ENCODE peak calls at places on chromosomes 5 and 9, in seven cellular contexts. Q, C, A, Y, E, M and O are unnamed samples.

GRCh38 chr5:133298447-133298846 is 246.6 kb downstream of the HSPA4 start:
- DNase-seq in A (no peak), M (no peak), E (no peak), C (no peak), Q (no peak), Y (no peak), O (no peak)

GRCh38 chr5:38871790-38872551 is 26.2 kb downstream of the OSMR start:
- DNase-seq in E (no peak), A (no peak), Y (no peak), Q (no peak), C (no peak), M (no peak), O (no peak)

GRCh38 chr5:158590936-158591863 is 508.5 kb downstream of the EBF1 start:
- DNase-seq in Y (peak; percentile 5), Q (no peak), M (peak; percentile 33), E (peak; percentile 22), A (no peak), C (peak; percentile 62), O (no peak)

GRCh38 chr9:134164879-134165278 is 515 bp upstream of the RNU6ATAC start:
- DNase-seq in Q (no peak), A (no peak), E (no peak), C (no peak), Y (no peak), M (no peak), O (no peak)

GRCh38 chr9:136546697-136547481 is 1.0 kb upstream of the NOTCH1 start:
- DNase-seq in C (peak; percentile 64), A (peak; percentile 70), Q (no peak), Y (no peak), M (no peak), E (peak; percentile 77), O (no peak)

GRCh38 chr9:116643691-116644090 is 43.4 kb upstream of the TRIM32 start:
- DNase-seq in Q (no peak), C (no peak), M (no peak), E (no peak), Y (no peak), A (no peak), O (no peak)

GRCh38 chr5:67209141-67209771 is 12.7 kb upstream of the CD180 start:
- DNase-seq in A (no peak), C (peak; percentile 79), E (peak; percentile 55), M (peak; percentile 94), Q (peak; percentile 73), Y (peak; percentile 71), O (no peak)

GRCh38 chr9:3578786-3579185 is 53.0 kb upstream of the RFX3 start:
- DNase-seq in Y (no peak), Q (no peak), C (no peak), A (no peak), M (no peak), E (no peak), O (no peak)

GRCh38 chr5:80655231-80655784 is 525 bp upstream of the DHFR start:
- DNase-seq in C (no peak), A (no peak), E (no peak), Y (no peak), Q (no peak), M (no peak), O (no peak)

GRCh38 chr5:149238540-149238939 is 33.1 kb upstream of the AFAP1L1 start:
- DNase-seq in Y (no peak), C (no peak), M (no peak), A (no peak), E (no peak), Q (no peak), O (no peak)

GRCh38 chr9:22030101-22030598 is 21.0 kb upstream of the CDKN2B start:
- DNase-seq in E (no peak), Q (no peak), C (no peak), M (no peak), Y (no peak), A (peak; percentile 43), O (no peak)

GRCh38 chr9:72898784-72899733 is 53.8 kb downstream of the ALDH1A1 start:
- DNase-seq in A (no peak), E (no peak), Y (no peak), C (no peak), M (no peak), Q (no peak), O (no peak)

GRCh38 chr9:92048924-92049625 is 66.1 kb downstream of the SPTLC1 start:
- DNase-seq in C (peak; percentile 69), Q (no peak), M (no peak), A (no peak), Y (no peak), E (no peak), O (no peak)

GRCh38 chr5:34771076-34771475 is 67.9 kb upstream of the TTC23L start:
- DNase-seq in C (no peak), E (no peak), M (no peak), Y (no peak), Q (peak; percentile 35), A (no peak), O (no peak)

GRCh38 chr9:113388833-113389232 is 12.0 kb upstream of the HDHD3 start:
- DNase-seq in M (no peak), A (no peak), Y (no peak), E (no peak), Q (no peak), C (no peak), O (no peak)

GRCh38 chr9:129509508-129509907 is 111.4 kb downstream of the C9orf50 start:
- DNase-seq in Y (no peak), E (no peak), A (no peak), C (no peak), Q (no peak), M (no peak), O (no peak)

GRCh38 chr9:129763235-129763917 is 10.5 kb upstream of the PTGES start:
- DNase-seq in Q (no peak), M (peak; percentile 67), E (peak; percentile 40), A (no peak), C (no peak), Y (no peak), O (no peak)

DNA sequence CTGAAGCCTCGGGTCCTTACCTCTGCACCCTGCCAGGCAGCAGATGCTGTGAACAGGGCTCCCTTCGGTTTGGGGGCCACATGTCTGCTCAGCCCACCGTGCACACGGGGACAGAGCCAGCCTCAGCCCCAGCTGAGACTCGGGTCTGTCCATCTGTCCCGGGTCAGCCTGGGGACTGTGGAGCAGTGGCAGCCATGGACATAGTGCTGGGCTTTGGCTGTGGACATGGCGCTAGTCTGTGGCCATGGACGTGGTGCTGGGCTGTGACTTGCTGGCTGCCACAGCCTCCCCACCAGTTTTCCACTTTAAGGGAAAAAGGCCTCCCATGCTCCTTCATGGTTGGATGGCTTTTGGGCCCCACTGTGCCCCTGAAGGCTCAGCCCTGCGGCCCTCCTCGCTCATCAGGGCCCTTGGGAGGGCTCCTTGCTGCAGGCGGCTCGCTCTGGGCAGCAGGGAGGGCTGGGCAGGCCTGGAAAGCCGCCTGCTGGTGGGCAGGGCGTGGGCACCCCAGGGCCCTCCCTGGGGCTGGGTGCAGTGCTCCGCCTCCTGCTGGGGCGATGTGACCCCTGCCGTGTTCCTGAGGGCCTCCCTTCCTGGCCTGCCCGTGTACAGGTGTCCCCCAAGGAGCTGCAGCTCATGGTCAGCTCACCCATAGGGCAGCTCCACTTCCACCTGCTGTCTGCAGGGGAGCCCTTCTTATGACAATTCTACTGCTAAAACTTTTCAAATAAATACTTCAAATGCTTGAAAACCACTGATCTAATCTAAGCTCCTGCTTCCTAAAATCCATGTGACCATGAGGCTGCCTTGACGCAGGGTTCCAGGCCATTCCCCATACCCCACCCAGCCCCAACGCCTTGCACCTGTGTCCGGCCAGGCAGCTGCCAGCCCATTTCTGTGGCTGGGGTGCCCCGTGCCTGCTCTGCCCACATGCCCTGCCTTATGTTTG is 112.1 kb upstream of the LMX1B start:
- DNase-seq in A (no peak), C (no peak), M (no peak), Y (no peak), Q (no peak), E (no peak), O (no peak)
- TF ChIP-seq CTCF in A (no peak), C (no peak), M (no peak), Y (no peak), Q (no peak), E (no peak), O (no peak)

DNA sequence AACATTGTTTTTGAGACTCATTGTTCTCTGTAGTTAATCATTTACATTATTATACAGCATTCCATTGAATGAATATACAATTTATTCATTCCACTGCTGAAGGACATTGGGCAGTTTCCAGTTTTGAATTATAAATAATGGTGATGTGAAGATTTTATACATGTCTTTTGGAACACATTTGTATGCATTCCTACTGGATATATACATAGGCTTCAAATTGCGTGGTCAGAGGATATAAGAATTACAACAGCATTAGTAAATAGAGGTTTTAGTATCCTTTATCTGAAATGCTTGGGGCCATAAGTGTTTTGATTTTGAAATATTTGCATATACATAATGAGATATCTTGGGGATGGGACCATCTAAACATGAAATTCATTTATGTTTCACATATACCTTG is 71.9 kb downstream of the CEP120 start:
- DNase-seq in C (no peak), A (no peak), Y (no peak), M (no peak), Q (no peak), E (no peak), O (no peak)
- TF ChIP-seq CTCF in C (no peak), A (no peak), Y (no peak), M (no peak), Q (no peak), E (no peak), O (no peak)

DNA sequence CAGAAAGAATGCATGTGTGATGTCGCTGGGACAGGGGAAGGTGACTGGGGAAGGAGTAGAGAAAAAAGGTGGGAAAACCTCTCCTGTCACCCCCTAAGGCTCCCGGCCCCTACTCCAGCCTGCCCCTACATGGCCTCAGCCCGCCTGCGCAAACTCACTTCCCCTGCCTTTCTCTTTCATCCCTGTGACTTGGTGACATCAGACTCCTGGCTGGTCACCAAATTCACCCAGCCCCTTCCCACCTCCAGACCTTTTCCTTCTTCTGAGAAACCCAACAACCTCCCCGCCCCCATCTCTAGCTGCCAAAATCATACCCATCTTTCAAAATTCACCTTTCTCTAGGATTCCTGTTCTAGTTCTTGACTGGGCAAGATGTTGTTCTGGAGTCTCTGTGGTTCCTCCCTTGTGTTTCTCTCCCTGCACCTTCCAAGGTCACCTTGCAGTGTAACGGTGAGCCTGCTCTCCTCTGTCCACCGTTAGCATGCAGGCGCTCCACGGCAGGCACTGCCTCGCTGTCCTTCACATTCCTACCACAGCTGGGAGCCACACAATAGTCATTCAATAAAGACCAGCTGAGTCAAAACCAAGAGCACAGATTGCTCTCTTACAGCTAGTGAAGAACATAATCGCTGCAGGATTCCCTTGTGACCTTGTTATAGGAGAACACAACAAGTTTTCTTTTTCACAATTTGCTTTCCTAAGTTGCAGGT is 134.5 kb downstream of the FANCC start:
- DNase-seq in E (peak; percentile 39), C (peak; percentile 48), A (no peak), Q (no peak), Y (peak; percentile 33), M (peak; percentile 39), O (no peak)
- TF ChIP-seq CTCF in E (no peak), C (peak; percentile 41), A (no peak), Q (no peak), Y (peak; percentile 27), M (no peak), O (no peak)

GRCh38 chr5:10518352-10518751 is 45.5 kb upstream of the ANKRD33B start:
- DNase-seq in Y (no peak), M (no peak), A (no peak), E (no peak), C (no peak), Q (no peak), O (no peak)
- TF ChIP-seq CTCF in Y (no peak), M (no peak), A (no peak), E (no peak), C (no peak), Q (no peak), O (no peak)

GRCh38 chr5:142356716-142357468 is 32.1 kb upstream of the SPRY4 start:
- DNase-seq in C (peak; percentile 86), M (peak; percentile 75), E (peak; percentile 81), Y (peak; percentile 79), Q (peak; percentile 93), A (peak; percentile 88), O (peak; percentile 62)
- TF ChIP-seq CTCF in C (no peak), M (no peak), E (no peak), Y (no peak), Q (no peak), A (no peak), O (no peak)